ENCODE peak calls at places on chromosomes 13 and 19, in four cellular contexts. Q is GM23248, S is OCI-LY7, H is SK-N-SH. G is an unnamed sample.
A peak's percentile ranks its signal among the peaks of the same experiment; 100 is the strongest.

GRCh38 chr13:101942535-101943157 is 459.2 kb downstream of the FGF14 start:
- DNase-seq in H (peak; percentile 53), Q (no peak), S (no peak), G (peak; percentile 9)

GRCh38 chr19:11530432-11530831 is 1.5 kb upstream of the ECSIT start:
- DNase-seq in Q (peak; percentile 81), S (peak; percentile 81), H (peak; percentile 89), G (peak; percentile 84)

GRCh38 chr19:34867631-34868030 is 59.1 kb upstream of the ZNF30 start:
- DNase-seq in S (no peak), Q (no peak), H (no peak), G (no peak)

GRCh38 chr19:37506387-37507166 is at the start of gene ZNF793:
- DNase-seq in H (peak; percentile 75), Q (peak; percentile 80), S (peak; percentile 5), G (no peak)

GRCh38 chr19:12495002-12495802 is 10.6 kb upstream of the ZNF709 start:
- DNase-seq in H (peak; percentile 93), Q (peak; percentile 94), S (peak; percentile 96), G (peak; percentile 85)

GRCh38 chr13:73216381-73216831 is 157.6 kb downstream of the KLF5 start:
- DNase-seq in H (no peak), Q (peak; percentile 77), S (no peak), G (no peak)

GRCh38 chr13:33612641-33613638 is 205.0 kb upstream of the RFC3 start:
- DNase-seq in S (no peak), Q (no peak), H (no peak), G (no peak)

GRCh38 chr13:99796175-99796819 is 175.3 kb downstream of the ZIC5 start:
- DNase-seq in S (peak; percentile 14), H (no peak), Q (peak; percentile 46), G (peak; percentile 56)

GRCh38 chr19:46495789-46496099 is at the start of gene PNMA8B:
- DNase-seq in H (peak; percentile 99), S (peak; percentile 87), Q (peak; percentile 35), G (no peak)

GRCh38 chr19:55080121-55080914 is 4.6 kb downstream of the EPS8L1 start:
- DNase-seq in Q (peak; percentile 78), S (peak; percentile 85), H (peak; percentile 96), G (no peak)

GRCh38 chr19:18764591-18765051 is 26.5 kb downstream of the COMP start:
- DNase-seq in Q (peak; percentile 83), S (no peak), H (no peak), G (peak; percentile 73)

GRCh38 chr19:29529646-29530548 is 4.1 kb downstream of the VSTM2B start:
- DNase-seq in H (peak; percentile 40), S (no peak), Q (peak; percentile 21), G (no peak)

GRCh38 chr19:18233224-18233825 is 7.1 kb upstream of the PDE4C start:
- DNase-seq in H (peak; percentile 83), S (peak; percentile 37), Q (peak; percentile 68), G (peak; percentile 69)

GRCh38 chr19:21677696-21678418 is 89.5 kb downstream of the ZNF100 start:
- DNase-seq in S (no peak), H (no peak), Q (no peak), G (no peak)

GRCh38 chr13:101309014-101309619 is 107.2 kb downstream of the NALCN start:
- DNase-seq in H (no peak), S (no peak), Q (peak; percentile 66), G (peak; percentile 33)

GRCh38 chr19:54009440-54009839 is 18.0 kb downstream of the CACNG6 start:
- DNase-seq in Q (no peak), S (no peak), H (no peak), G (peak; percentile 48)

GRCh38 chr19:42469311-42470239 is 26.8 kb upstream of the CXCL17 start:
- DNase-seq in Q (peak; percentile 19), S (peak; percentile 69), H (no peak), G (no peak)

GRCh38 chr13:77868717-77869116 is 49.9 kb downstream of the EDNRB start:
- DNase-seq in S (no peak), Q (peak; percentile 36), H (no peak), G (peak; percentile 59)

GRCh38 chr19:947707-948533 is 22.1 kb downstream of the ARID3A start:
- DNase-seq in Q (no peak), H (no peak), S (peak; percentile 88), G (no peak)

GRCh38 chr19:18292460-18292809 is 11.0 kb upstream of the JUND start:
- DNase-seq in H (no peak), Q (no peak), S (no peak), G (no peak)

GRCh38 chr13:49935171-49936084 is 712 bp downstream of the SPRYD7 start:
- DNase-seq in H (no peak), Q (peak; percentile 84), S (peak; percentile 44), G (peak; percentile 72)

GRCh38 chr13:114119196-114119595 is 13.2 kb downstream of the RASA3 start:
- DNase-seq in Q (peak; percentile 92), S (no peak), H (peak; percentile 65), G (peak; percentile 68)

GRCh38 chr19:3585301-3586123 is at the start of gene GIPC3:
- DNase-seq in H (peak; percentile 73), Q (no peak), S (no peak), G (no peak)

GRCh38 chr19:20072936-20073335 is 4.9 kb upstream of the ZNF90 start:
- DNase-seq in S (no peak), H (no peak), Q (no peak), G (no peak)

GRCh38 chr19:47729468-47729798 is 15.9 kb upstream of the NOP53 start:
- DNase-seq in S (no peak), H (no peak), Q (peak; percentile 90), G (peak; percentile 89)

GRCh38 chr13:73730014-73730413 is 404.2 kb downstream of the KLF12 start:
- DNase-seq in Q (no peak), H (no peak), S (no peak), G (no peak)

GRCh38 chr19:50461066-50461875 is 15.0 kb upstream of the EMC10 start:
- DNase-seq in H (peak; percentile 93), S (peak; percentile 86), Q (peak; percentile 79), G (peak; percentile 88)

GRCh38 chr19:17165715-17166114 is 49.4 kb upstream of the USE1 start:
- DNase-seq in S (no peak), H (no peak), Q (no peak), G (no peak)

GRCh38 chr13:75285310-75285709 is 196.7 kb downstream of the TBC1D4 start:
- DNase-seq in S (no peak), H (no peak), Q (no peak), G (no peak)

DNA sequence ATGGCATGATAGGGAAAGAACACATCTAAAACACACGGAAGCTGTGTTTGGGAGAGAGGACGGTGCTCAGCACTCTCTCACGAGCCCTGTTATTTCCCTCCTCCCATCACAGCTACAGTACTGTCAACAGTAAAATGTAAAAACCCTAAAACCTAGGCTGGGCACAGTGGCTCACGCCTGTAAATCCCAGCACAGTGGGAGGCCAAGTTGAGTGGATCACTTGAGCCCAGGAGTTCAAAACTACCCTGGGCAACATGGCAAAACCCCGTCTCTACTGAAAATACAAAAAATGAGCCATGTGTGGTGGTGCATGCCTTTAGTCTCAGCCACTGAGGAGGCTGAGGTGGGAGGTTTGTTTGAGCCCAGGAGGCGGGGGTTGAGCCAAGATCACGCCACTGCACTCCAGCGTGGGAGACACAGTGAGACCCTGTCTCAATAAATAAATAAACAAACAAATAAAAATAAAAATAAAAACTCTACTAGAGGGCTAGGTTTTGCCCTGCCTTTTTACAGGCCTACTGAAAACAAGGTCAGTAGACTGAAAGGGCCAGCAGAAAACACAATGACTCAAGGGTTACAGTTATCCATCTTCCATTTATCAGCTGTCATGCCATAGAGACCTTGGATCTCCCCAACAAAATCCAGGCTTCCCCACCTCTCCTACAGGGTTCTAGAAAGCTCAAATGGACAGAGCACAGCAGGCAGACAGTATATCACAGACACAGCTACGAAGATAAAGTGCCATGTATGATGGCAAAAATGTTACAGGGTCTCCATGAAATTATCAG is 54.6 kb downstream of the FOXO1 start:
- DNase-seq in S (no peak), H (no peak), Q (no peak), G (no peak)
- H3K27ac ChIP-seq in S (no peak overlapping the region), H (no peak overlapping the region), Q (no peak overlapping the region), G (no peak overlapping the region)

GRCh38 chr13:26996965-26997752 is 174.5 kb downstream of the USP12 start:
- DNase-seq in S (peak; percentile 75), H (no peak), Q (no peak), G (no peak)
- H3K9me2 ChIP-seq in S (peaks cover 3% of the 10 kb centered on the region), H (no peaks in the 10 kb centered on the region), Q (no peaks in the 10 kb centered on the region), G (no peaks in the 10 kb centered on the region)

GRCh38 chr19:38676878-38677646 is 29.6 kb downstream of the ACTN4 start:
- DNase-seq in Q (no peak), H (no peak), S (no peak), G (no peak)
- H3K27ac ChIP-seq in Q (peak overlapping the region; percentile 56), H (no peak overlapping the region), S (no peak overlapping the region), G (no peak overlapping the region)

GRCh38 chr13:35881360-35881759 is 249.8 kb downstream of the DCLK1 start:
- DNase-seq in Q (peak; percentile 27), S (no peak), H (no peak), G (no peak)

GRCh38 chr13:35882722-35883497 is 248.3 kb downstream of the DCLK1 start:
- DNase-seq in H (no peak), Q (no peak), S (no peak), G (peak; percentile 35)

GRCh38 chr13:35874704-35875103 is 256.5 kb downstream of the DCLK1 start:
- DNase-seq in S (no peak), H (no peak), Q (no peak), G (no peak)

GRCh38 chr13:35876601-35877000 is 254.6 kb downstream of the DCLK1 start:
- DNase-seq in Q (peak; percentile 24), S (no peak), H (no peak), G (no peak)

DNA sequence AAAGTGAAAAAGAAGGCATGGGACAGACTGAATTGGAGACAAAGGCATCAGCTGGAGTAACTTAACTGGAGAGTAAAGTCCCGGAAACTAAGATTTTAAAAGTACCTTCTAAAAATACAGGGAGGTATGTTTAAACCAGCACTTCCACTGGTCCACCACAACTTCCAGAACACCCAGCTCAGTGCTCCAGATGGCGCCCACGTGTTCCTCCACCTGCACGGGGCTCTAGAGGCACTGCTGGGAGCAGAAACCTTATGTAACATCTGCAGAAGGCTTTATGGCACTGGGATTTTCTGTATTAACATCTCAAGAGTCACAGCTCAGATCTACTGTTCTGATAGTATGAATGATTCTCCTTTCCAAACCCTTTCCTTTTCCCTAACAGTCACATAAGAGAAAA is 252.1 kb downstream of the DCLK1 start:
- DNase-seq in H (no peak), S (no peak), Q (no peak), G (no peak)
- H3K9me2 ChIP-seq in H (no peaks in the 10 kb centered on the region), S (no peaks in the 10 kb centered on the region), Q (no peaks in the 10 kb centered on the region), G (no peaks in the 10 kb centered on the region)

DNA sequence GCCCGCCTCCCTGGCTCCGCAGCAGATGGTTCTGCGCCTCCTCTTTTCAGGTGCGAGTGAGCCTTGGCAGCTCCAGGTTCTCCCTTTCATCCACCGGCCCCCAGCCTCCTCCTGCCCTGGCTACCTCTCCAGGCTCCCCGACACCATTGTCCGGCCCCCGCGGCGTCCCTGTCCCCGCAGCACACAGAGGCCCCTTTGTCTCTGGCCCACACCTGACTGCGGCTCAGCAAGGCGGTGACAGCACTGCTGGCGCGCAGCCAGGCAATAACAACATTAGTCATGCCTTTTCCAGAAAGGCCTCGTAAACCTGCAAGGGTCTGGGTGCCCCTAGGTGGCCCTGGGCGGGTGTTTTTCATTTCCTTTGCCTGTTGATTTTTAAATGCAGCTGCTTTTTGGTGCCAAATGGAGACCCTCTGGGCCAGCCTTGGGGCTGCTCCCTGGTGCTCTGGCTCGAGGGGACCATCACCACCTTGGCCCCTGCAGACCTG is 73.2 kb upstream of the MEDAG start:
- DNase-seq in H (peak; percentile 82), S (no peak), Q (peak; percentile 55), G (peak; percentile 97)
- H3K27ac ChIP-seq in H (no peak overlapping the region), S (no peak overlapping the region), Q (no peak overlapping the region), G (peak overlapping the region; percentile 58)

GRCh38 chr19:31408460-31409124 is 59.4 kb upstream of the TSHZ3 start:
- DNase-seq in S (no peak), H (no peak), Q (peak; percentile 90), G (peak; percentile 36)
- H3K9me2 ChIP-seq in S (no peaks in the 10 kb centered on the region), H (no peaks in the 10 kb centered on the region), Q (no peaks in the 10 kb centered on the region), G (no peaks in the 10 kb centered on the region)

G was measured in PC-3.